ENCODE peak calls at places on chromosomes 7 and 10, in eight cellular contexts. I, G, O, S, R, U, Q and X are unnamed samples. For H3K27me3 and H3K4me1, the result is how much of the 10 kb centered on the place peaks cover.

GRCh38 chr10:85607296-85607695 is 759.3 kb downstream of the GRID1 start:
- DNase-seq in I (no peak), G (no peak), O (no peak), S (no peak), R (no peak), U (no peak), Q (no peak), X (no peak)

GRCh38 chr7:23622469-23622868 is 25.3 kb downstream of the CCDC126 start:
- DNase-seq in I (peak), G (no peak), O (no peak), S (no peak), R (no peak), U (no peak), Q (no peak), X (no peak)

GRCh38 chr7:94008537-94008936 is 4.4 kb upstream of the BET1 start:
- DNase-seq in I (no peak), G (no peak), O (no peak), S (no peak), R (no peak), U (peak), Q (no peak), X (no peak)

GRCh38 chr7:39313376-39313775 is 252.8 kb upstream of the YAE1 start:
- DNase-seq in I (no peak), G (no peak), O (no peak), S (no peak), R (no peak), U (no peak), Q (no peak), X (no peak)

GRCh38 chr10:20822825-20823224 is 74.3 kb downstream of the NEBL start:
- DNase-seq in I (no peak), G (no peak), O (no peak), S (no peak), R (no peak), U (no peak), Q (no peak), X (no peak)

GRCh38 chr10:113565364-113565763 is 12.5 kb downstream of the HABP2 start:
- DNase-seq in I (peak), G (no peak), O (no peak), S (no peak), R (no peak), U (no peak), Q (no peak), X (no peak)

GRCh38 chr7:48182736-48183369 is 11.6 kb downstream of the ABCA13 start:
- DNase-seq in I (peak), G (no peak), O (no peak), S (no peak), R (no peak), U (no peak), Q (no peak), X (peak)

GRCh38 chr10:72756674-72757385 is 64.9 kb downstream of the MCU start:
- DNase-seq in I (peak), G (no peak), O (no peak), S (peak), R (no peak), U (no peak), Q (no peak), X (no peak)

GRCh38 chr10:109892087-109892486 is 31.2 kb downstream of the XPNPEP1 start:
- DNase-seq in I (no peak), G (no peak), O (no peak), S (no peak), R (no peak), U (peak), Q (no peak), X (no peak)

GRCh38 chr7:87552351-87552750 is 48.3 kb downstream of the ABCB1 start:
- DNase-seq in I (no peak), G (no peak), O (no peak), S (no peak), R (no peak), U (no peak), Q (no peak), X (no peak)

GRCh38 chr7:159119851-159120539 is 24.7 kb downstream of the VIPR2 start:
- DNase-seq in I (no peak), G (no peak), O (peak), S (no peak), R (no peak), U (no peak), Q (no peak), X (no peak)

GRCh38 chr10:74084955-74085354 is 65.7 kb downstream of the AP3M1 start:
- DNase-seq in I (no peak), G (no peak), O (no peak), S (no peak), R (no peak), U (no peak), Q (no peak), X (no peak)

GRCh38 chr10:86848747-86849146 is 92.3 kb downstream of the BMPR1A start:
- DNase-seq in I (no peak), G (no peak), O (no peak), S (no peak), R (no peak), U (no peak), Q (no peak), X (no peak)

GRCh38 chr10:73911553-73912004 is 647 bp downstream of the PLAU start:
- DNase-seq in I (no peak), G (no peak), O (peak), S (no peak), R (no peak), U (no peak), Q (no peak), X (no peak)

GRCh38 chr10:104080762-104081161 is 4.9 kb downstream of the COL17A1 start:
- DNase-seq in I (no peak), G (peak), O (no peak), S (peak), R (peak), U (no peak), Q (no peak), X (peak)

GRCh38 chr10:79160191-79160590 is 91.4 kb downstream of the ZMIZ1 start:
- DNase-seq in I (no peak), G (no peak), O (no peak), S (no peak), R (no peak), U (no peak), Q (no peak), X (no peak)

GRCh38 chr10:113177936-113178335 is 227.9 kb downstream of the TCF7L2 start:
- DNase-seq in I (no peak), G (no peak), O (no peak), S (no peak), R (no peak), U (no peak), Q (no peak), X (no peak)

GRCh38 chr10:132464256-132465192 is 67.5 kb downstream of the PWWP2B start:
- DNase-seq in I (no peak), G (peak), O (peak), S (no peak), R (no peak), U (no peak), Q (peak), X (no peak)

GRCh38 chr7:107396990-107397389 is 72.9 kb upstream of the GPR22 start:
- DNase-seq in I (no peak), G (peak), O (no peak), S (no peak), R (no peak), U (peak), Q (no peak), X (no peak)

GRCh38 chr10:19638873-19639233 is 177.4 kb upstream of the PLXDC2 start:
- DNase-seq in I (no peak), G (no peak), O (no peak), S (no peak), R (no peak), U (no peak), Q (no peak), X (no peak)

GRCh38 chr10:103145860-103146466 is 47.1 kb downstream of the NT5C2 start:
- DNase-seq in I (peak), G (peak), O (peak), S (no peak), R (no peak), U (no peak), Q (peak), X (peak)

GRCh38 chr7:135147899-135148721 is at the start of gene TMEM140:
- DNase-seq in I (peak), G (peak), O (no peak), S (no peak), R (peak), U (no peak), Q (no peak), X (no peak)

GRCh38 chr7:156496491-156497264 is 143.9 kb upstream of the RNF32 start:
- DNase-seq in I (no peak), G (no peak), O (no peak), S (no peak), R (no peak), U (no peak), Q (no peak), X (peak)

GRCh38 chr10:106904209-106904608 is 260.3 kb downstream of the SORCS1 start:
- DNase-seq in I (no peak), G (no peak), O (no peak), S (no peak), R (no peak), U (no peak), Q (no peak), X (no peak)

GRCh38 chr7:118183254-118183585 is 744 bp upstream of the LSM8 start:
- DNase-seq in I (peak), G (no peak), O (no peak), S (peak), R (no peak), U (no peak), Q (no peak), X (peak)

GRCh38 chr7:115087437-115087836 is 165.5 kb downstream of the MDFIC start:
- DNase-seq in I (peak), G (peak), O (no peak), S (peak), R (no peak), U (no peak), Q (no peak), X (peak)

GRCh38 chr10:67696029-67696428 is at the start of gene CTNNA3:
- DNase-seq in I (peak), G (no peak), O (no peak), S (no peak), R (no peak), U (no peak), Q (no peak), X (no peak)

GRCh38 chr10:24358022-24358421 is 149.1 kb downstream of the KIAA1217 start:
- DNase-seq in I (no peak), G (no peak), O (no peak), S (no peak), R (no peak), U (no peak), Q (no peak), X (no peak)

GRCh38 chr7:135856356-135857144 is 107.9 kb upstream of the FAM180A start:
- DNase-seq in I (peak), G (no peak), O (no peak), S (peak), R (no peak), U (no peak), Q (no peak), X (no peak)

GRCh38 chr7:143013897-143014296 is 13.0 kb downstream of the OR9A2 start:
- DNase-seq in I (peak), G (peak), O (no peak), S (no peak), R (no peak), U (no peak), Q (no peak), X (no peak)

GRCh38 chr10:103715430-103715829 is 139.9 kb downstream of the SH3PXD2A start:
- DNase-seq in I (peak), G (no peak), O (no peak), S (no peak), R (no peak), U (no peak), Q (no peak), X (no peak)

DNA sequence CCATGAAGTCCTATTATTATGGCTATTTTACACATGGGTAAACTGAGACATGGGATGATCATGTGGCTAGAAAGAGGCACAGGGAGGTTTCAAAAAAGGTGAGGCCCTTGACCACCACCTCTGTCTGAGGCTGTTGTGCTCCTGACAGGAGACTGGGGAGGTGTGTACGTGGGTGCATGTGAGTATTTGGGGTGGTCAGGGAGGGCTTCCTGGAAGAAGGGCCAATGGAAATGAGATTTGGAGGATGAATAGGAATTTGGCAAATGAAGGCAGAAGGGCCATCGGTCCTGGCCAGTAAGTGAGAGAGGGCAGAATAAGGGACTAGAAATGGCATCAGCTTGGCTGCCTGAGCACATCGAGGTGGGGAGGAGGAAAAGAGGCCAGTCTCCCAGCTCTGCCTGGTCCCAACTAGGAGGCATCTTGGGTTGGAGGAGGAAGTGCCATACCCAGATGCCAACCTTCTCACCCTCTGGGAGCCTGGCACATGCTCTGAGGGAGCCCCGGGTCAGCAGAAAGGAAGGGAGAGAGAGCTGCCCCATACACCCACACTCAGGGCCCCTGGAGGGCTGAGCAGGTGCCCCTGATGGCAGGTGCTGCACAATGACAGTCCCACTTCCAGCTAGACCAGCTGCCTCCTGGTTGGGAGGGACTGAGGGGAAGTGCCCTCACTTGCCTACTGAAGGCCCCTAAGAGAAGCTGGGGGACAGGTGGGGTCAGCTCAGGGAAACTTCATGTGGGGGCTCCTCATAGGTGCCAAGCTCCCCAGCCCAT is 47.7 kb downstream of the CDH23 start:
- DNase-seq in I (no peak), G (no peak), O (no peak), S (no peak), R (no peak), U (no peak), Q (no peak), X (no peak)
- H3K27me3 ChIP-seq in I (under half), G (under half), O (under half), S (under half), R (under half), U (under half), Q (under half), X (under half)

DNA sequence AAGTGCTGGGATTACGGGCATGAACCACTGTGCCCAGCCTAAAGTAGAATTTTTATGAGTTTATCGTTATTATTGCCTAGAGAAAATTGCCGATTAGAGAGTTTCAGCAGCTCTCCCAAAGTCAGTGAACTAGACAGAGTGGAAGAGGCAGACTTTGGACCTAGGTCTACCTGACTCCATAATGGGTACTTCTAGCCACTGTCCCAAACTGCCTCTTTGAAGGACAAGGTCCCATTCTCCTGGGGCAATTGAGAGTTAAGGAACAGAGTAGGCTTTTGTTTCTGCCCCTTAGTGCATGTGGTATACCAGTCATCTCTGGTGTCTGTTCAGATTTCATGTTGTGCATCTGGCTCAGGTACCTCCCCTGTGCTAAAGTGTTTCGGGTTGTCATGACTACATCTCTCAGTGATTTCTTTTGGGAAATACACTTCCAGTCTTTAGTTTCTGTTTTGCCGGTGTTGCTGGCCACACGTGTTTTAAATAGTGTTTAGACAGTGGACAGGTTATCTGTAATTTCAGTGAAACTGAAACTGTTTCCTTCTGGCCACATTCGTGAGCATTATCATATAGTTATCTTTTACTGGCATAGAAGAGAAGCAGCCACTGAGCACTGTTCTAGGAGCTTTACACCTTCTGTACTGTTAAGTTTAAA is 4.7 kb downstream of the TMEM236 start:
- DNase-seq in I (no peak), G (peak), O (no peak), S (no peak), R (no peak), U (no peak), Q (no peak), X (no peak)
- H3K4me3 ChIP-seq in I (no peak), G (no peak), O (no peak), S (no peak), R (no peak), U (no peak), Q (no peak), X (no peak)

DNA sequence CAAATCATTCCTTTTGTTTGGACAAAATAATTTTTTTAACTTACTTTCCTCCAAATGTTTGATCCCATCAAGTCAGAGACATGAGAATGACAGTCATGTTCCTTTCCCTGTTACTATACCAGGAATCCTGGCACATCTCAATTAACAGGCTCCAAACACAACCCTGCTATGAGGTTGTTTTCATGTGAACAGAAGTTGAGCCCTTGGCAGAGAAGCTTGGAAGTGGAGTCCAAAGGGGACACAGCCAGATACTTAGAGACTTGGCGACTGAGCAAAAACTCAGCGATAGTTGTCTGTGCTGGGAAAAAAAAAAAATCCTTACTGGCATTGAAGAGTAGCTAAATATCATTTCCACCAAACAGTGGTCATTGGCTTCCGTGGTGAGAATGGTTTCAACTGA is 12.8 kb downstream of the TUBAL3 start:
- DNase-seq in I (no peak), G (no peak), O (no peak), S (no peak), R (no peak), U (no peak), Q (no peak), X (no peak)
- H3K4me1 ChIP-seq in I (under half), G (under half), O (under half), S (under half), R (under half), U (under half), Q (under half), X (under half)

GRCh38 chr7:27178366-27178765 is 4.2 kb upstream of the HOXA10 start:
- DNase-seq in I (no peak), G (no peak), O (peak), S (no peak), R (no peak), U (no peak), Q (peak), X (no peak)
- H3K27me3 ChIP-seq in I (under half), G (half or more), O (under half), S (half or more), R (half or more), U (under half), Q (under half), X (half or more)

GRCh38 chr7:952548-953441 is 1.7 kb downstream of the ADAP1 start:
- DNase-seq in I (no peak), G (no peak), O (no peak), S (no peak), R (no peak), U (no peak), Q (no peak), X (no peak)
- H3K4me3 ChIP-seq in I (peak), G (peak), O (no peak), S (no peak), R (no peak), U (peak), Q (peak), X (peak)

GRCh38 chr10:14653271-14654161 is 121.2 kb downstream of the FAM107B start:
- DNase-seq in I (peak), G (peak), O (no peak), S (peak), R (no peak), U (peak), Q (no peak), X (peak)
- H3K4me1 ChIP-seq in I (under half), G (under half), O (under half), S (under half), R (under half), U (under half), Q (half or more), X (under half)

GRCh38 chr7:137742051-137742450 is 104.7 kb downstream of the DGKI start:
- DNase-seq in I (no peak), G (no peak), O (no peak), S (no peak), R (no peak), U (no peak), Q (no peak), X (no peak)

GRCh38 chr7:137743021-137743420 is 103.8 kb downstream of the DGKI start:
- DNase-seq in I (no peak), G (no peak), O (no peak), S (no peak), R (no peak), U (no peak), Q (no peak), X (no peak)

GRCh38 chr7:137751361-137752009 is 95.3 kb downstream of the DGKI start:
- DNase-seq in I (no peak), G (no peak), O (no peak), S (no peak), R (no peak), U (no peak), Q (no peak), X (no peak)

GRCh38 chr7:137753067-137753466 is 93.7 kb downstream of the DGKI start:
- DNase-seq in I (no peak), G (no peak), O (no peak), S (peak), R (no peak), U (no peak), Q (no peak), X (no peak)

GRCh38 chr7:137747359-137748031 is 99.3 kb downstream of the DGKI start:
- DNase-seq in I (no peak), G (no peak), O (no peak), S (peak), R (no peak), U (no peak), Q (no peak), X (no peak)
- H3K27me3 ChIP-seq in I (under half), G (under half), O (under half), S (under half), R (under half), U (under half), Q (under half), X (under half)

DNA sequence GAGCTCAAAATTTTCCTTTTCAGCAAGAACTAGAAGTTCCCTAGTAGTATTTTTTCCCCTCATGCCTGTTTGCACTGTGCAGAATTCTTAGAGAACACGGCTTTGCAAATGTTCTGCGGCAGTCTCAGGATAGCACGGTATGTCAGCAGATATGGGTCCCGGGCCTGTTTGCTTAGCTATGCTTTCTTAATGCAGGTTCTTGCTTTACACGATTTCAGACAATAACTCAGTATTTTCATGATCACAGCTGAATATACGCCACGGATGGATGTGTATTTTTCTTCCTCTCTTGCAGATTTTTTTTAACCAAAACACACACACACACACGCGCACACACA is 137.3 kb downstream of the HECW1 start:
- DNase-seq in I (no peak), G (peak), O (no peak), S (no peak), R (no peak), U (no peak), Q (no peak), X (no peak)
- H3K4me3 ChIP-seq in I (no peak), G (no peak), O (no peak), S (no peak), R (no peak), U (no peak), Q (no peak), X (no peak)

DNA sequence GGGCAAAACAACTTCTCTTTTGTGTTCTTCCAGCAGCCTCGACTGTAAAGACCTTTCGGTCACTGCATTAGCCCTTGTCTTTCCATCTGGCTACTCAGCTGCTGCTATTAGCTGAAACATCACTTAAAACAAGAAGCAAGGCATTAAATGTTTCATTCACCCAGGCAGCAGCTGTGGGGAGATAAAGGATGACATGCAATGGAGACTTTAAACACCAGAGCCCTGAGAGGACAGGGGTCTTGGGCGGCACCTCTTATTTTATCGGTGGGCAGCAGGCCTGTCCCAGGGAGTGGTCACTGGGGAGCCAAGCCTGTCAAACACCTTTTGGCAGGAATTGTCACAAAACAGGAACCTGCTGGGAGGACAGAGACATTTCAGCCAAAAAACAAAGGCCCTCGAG is 214.7 kb downstream of the KLF6 start:
- DNase-seq in I (no peak), G (no peak), O (no peak), S (no peak), R (no peak), U (no peak), Q (no peak), X (no peak)
- H3K4me1 ChIP-seq in I (under half), G (under half), O (under half), S (under half), R (under half), U (under half), Q (under half), X (under half)